ENCODE peak calls at places on chromosomes 3 and 15, in five cellular contexts. V, K, F, O and Y are unnamed samples.

GRCh38 chr15:87843312-87843711 is 413.2 kb downstream of the NTRK3 start:
- DNase-seq in V (no peak), K (no peak), F (no peak), O (no peak), Y (no peak)

GRCh38 chr15:69467636-69468035 is 15.0 kb downstream of the RPLP1 start:
- DNase-seq in V (no peak), K (no peak), F (no peak), O (peak; percentile 82), Y (no peak)

GRCh38 chr15:51382787-51383186 is 41.3 kb downstream of the GLDN start:
- DNase-seq in V (peak; percentile 66), K (peak; percentile 66), F (peak; percentile 60), O (peak; percentile 46), Y (peak; percentile 77)

GRCh38 chr3:119541547-119541946 is 17.9 kb downstream of the CD80 start:
- DNase-seq in V (no peak), K (no peak), F (no peak), O (no peak), Y (no peak)

GRCh38 chr3:165854696-165855095 is 17.5 kb upstream of the BCHE start:
- DNase-seq in V (peak; percentile 38), K (no peak), F (peak; percentile 25), O (no peak), Y (no peak)

GRCh38 chr3:139481116-139481515 is 4.8 kb upstream of the RBP2 start:
- DNase-seq in V (no peak), K (no peak), F (no peak), O (no peak), Y (no peak)

GRCh38 chr3:65996605-65997004 is 42.1 kb downstream of the MAGI1 start:
- DNase-seq in V (peak; percentile 49), K (no peak), F (no peak), O (peak; percentile 70), Y (no peak)

GRCh38 chr3:56862352-56863062 is 60.8 kb upstream of the ARHGEF3 start:
- DNase-seq in V (peak; percentile 77), K (no peak), F (peak; percentile 87), O (no peak), Y (peak; percentile 31)

GRCh38 chr3:186984064-186984463 is 53.7 kb downstream of the ST6GAL1 start:
- DNase-seq in V (no peak), K (no peak), F (no peak), O (no peak), Y (no peak)

GRCh38 chr15:41881925-41882688 is 11.7 kb downstream of the SPTBN5 start:
- DNase-seq in V (peak; percentile 15), K (no peak), F (no peak), O (no peak), Y (peak; percentile 27)
- H3K4me3 ChIP-seq in V (no peak overlapping the region), K (no peak overlapping the region), F (no peak overlapping the region), O (no peak overlapping the region), Y (no peak overlapping the region)

GRCh38 chr3:177905895-177906511 is 630.2 kb upstream of the KCNMB2 start:
- DNase-seq in V (peak; percentile 84), K (no peak), F (peak; percentile 76), O (peak; percentile 25), Y (peak; percentile 81)
- TF ChIP-seq CTCF in V (peak; percentile 28), K (no peak), F (peak; percentile 27), O (peak; percentile 1), Y (peak; percentile 7)

DNA sequence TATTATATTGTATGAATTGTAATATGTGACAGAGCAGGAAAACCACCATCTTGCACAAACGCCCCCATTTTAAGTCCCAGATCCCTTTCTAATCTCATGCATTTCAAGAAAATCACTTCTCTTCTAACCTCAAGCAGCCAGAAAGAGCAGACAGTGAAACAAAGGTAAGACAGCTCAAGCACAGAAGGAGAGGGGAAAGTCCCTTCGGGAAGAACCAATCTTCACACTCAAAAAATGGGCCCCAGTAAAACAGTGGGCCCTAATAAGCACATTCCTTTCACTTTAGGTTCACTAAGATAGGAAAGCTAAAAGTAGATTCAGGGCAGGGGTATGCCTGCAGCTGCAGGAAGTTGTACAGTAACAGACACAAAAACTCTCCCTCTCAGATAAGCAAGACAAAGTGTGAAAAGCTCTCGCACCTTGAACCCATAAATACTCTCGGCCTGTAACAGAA is 1268.7 kb downstream of the SI start:
- DNase-seq in V (no peak), K (no peak), F (no peak), O (no peak), Y (no peak)
- H3K4me3 ChIP-seq in V (no peak overlapping the region), K (no peak overlapping the region), F (no peak overlapping the region), O (no peak overlapping the region), Y (no peak overlapping the region)

GRCh38 chr3:126103121-126104027 is 19.4 kb upstream of the SLC41A3 start:
- DNase-seq in V (no peak), K (peak; percentile 6), F (no peak), O (no peak), Y (no peak)
- TF ChIP-seq CTCF in V (no peak), K (peak; percentile 7), F (no peak), O (no peak), Y (no peak)

GRCh38 chr3:32709346-32709745 is 24.4 kb downstream of the CNOT10 start:
- DNase-seq in V (no peak), K (no peak), F (no peak), O (no peak), Y (no peak)
- H3K4me3 ChIP-seq in V (no peak overlapping the region), K (no peak overlapping the region), F (no peak overlapping the region), O (no peak overlapping the region), Y (no peak overlapping the region)